ENCODE peak calls at places on chromosome 5, in eight cellular contexts. D, C, I, Z, G, M, B and O are unnamed samples.

GRCh38 chr5:148711843-148712454 is 57.6 kb upstream of the HTR4 start:
- DNase-seq in D (no peak), C (no peak), I (no peak), Z (no peak), G (no peak), M (no peak), B (no peak), O (no peak)

GRCh38 chr5:9479361-9479760 is 66.5 kb downstream of the SEMA5A start:
- DNase-seq in D (no peak), C (peak), I (no peak), Z (no peak), G (no peak), M (no peak), B (no peak), O (peak)

GRCh38 chr5:38670878-38671277 is 114.4 kb upstream of the LIFR start:
- DNase-seq in D (no peak), C (no peak), I (peak), Z (no peak), G (no peak), M (no peak), B (peak), O (peak)

GRCh38 chr5:74865293-74865798 is 841 bp downstream of the FAM169A start:
- DNase-seq in D (no peak), C (no peak), I (no peak), Z (no peak), G (no peak), M (no peak), B (no peak), O (no peak)

GRCh38 chr5:167921796-167922195 is 369.6 kb upstream of the WWC1 start:
- DNase-seq in D (no peak), C (no peak), I (no peak), Z (no peak), G (no peak), M (no peak), B (no peak), O (peak)

GRCh38 chr5:137856916-137857862 is 10.5 kb upstream of the MYOT start:
- DNase-seq in D (no peak), C (no peak), I (no peak), Z (no peak), G (no peak), M (no peak), B (no peak), O (no peak)

GRCh38 chr5:20556364-20556763 is 568.4 kb upstream of the CDH18 start:
- DNase-seq in D (peak), C (no peak), I (no peak), Z (no peak), G (no peak), M (peak), B (no peak), O (no peak)

GRCh38 chr5:143946821-143947220 is 134.9 kb downstream of the HMHB1 start:
- DNase-seq in D (no peak), C (no peak), I (no peak), Z (no peak), G (no peak), M (no peak), B (no peak), O (peak)

GRCh38 chr5:154129868-154130267 is 60.7 kb upstream of the GALNT10 start:
- DNase-seq in D (no peak), C (no peak), I (no peak), Z (no peak), G (no peak), M (no peak), B (no peak), O (no peak)

GRCh38 chr5:133873454-133873853 is 95.0 kb downstream of the C5orf15 start:
- DNase-seq in D (no peak), C (no peak), I (no peak), Z (no peak), G (no peak), M (no peak), B (no peak), O (no peak)

GRCh38 chr5:84862132-84862531 is 477.5 kb upstream of the EDIL3 start:
- DNase-seq in D (peak), C (no peak), I (no peak), Z (no peak), G (no peak), M (no peak), B (no peak), O (no peak)

GRCh38 chr5:85453026-85453349 is 1068.3 kb upstream of the EDIL3 start:
- DNase-seq in D (no peak), C (no peak), I (no peak), Z (no peak), G (no peak), M (no peak), B (no peak), O (no peak)

GRCh38 chr5:138230981-138231589 is 18.0 kb upstream of the CDC23 start:
- DNase-seq in D (no peak), C (no peak), I (no peak), Z (no peak), G (peak), M (no peak), B (no peak), O (peak)

GRCh38 chr5:141681695-141682641 is at the start of gene ARAP3:
- DNase-seq in D (peak), C (peak), I (peak), Z (peak), G (peak), M (peak), B (no peak), O (peak)

GRCh38 chr5:10442581-10442980 is 902 bp downstream of the ROPN1L start:
- DNase-seq in D (no peak), C (peak), I (no peak), Z (no peak), G (no peak), M (no peak), B (no peak), O (peak)

GRCh38 chr5:174189638-174190037 is 144.1 kb downstream of the NSG2 start:
- DNase-seq in D (no peak), C (no peak), I (no peak), Z (no peak), G (no peak), M (no peak), B (no peak), O (no peak)

GRCh38 chr5:132854301-132854700 is 12.0 kb downstream of the GDF9 start:
- DNase-seq in D (peak), C (no peak), I (no peak), Z (no peak), G (no peak), M (no peak), B (no peak), O (peak)

GRCh38 chr5:149584106-149584505 is 2.8 kb downstream of the ARHGEF37 start:
- DNase-seq in D (no peak), C (no peak), I (no peak), Z (no peak), G (no peak), M (no peak), B (no peak), O (no peak)

GRCh38 chr5:130164966-130165365 is 260.7 kb downstream of the CHSY3 start:
- DNase-seq in D (no peak), C (no peak), I (no peak), Z (no peak), G (no peak), M (no peak), B (no peak), O (peak)

GRCh38 chr5:94830520-94830919 is 212.1 kb downstream of the SLF1 start:
- DNase-seq in D (peak), C (peak), I (no peak), Z (no peak), G (no peak), M (peak), B (no peak), O (peak)

GRCh38 chr5:163269624-163270023 is 167.8 kb upstream of the CCNG1 start:
- DNase-seq in D (peak), C (no peak), I (no peak), Z (no peak), G (no peak), M (peak), B (no peak), O (no peak)

GRCh38 chr5:87686018-87686417 is 273.3 kb upstream of the CCNH start:
- DNase-seq in D (no peak), C (no peak), I (no peak), Z (no peak), G (no peak), M (no peak), B (no peak), O (no peak)